ENCODE peak calls at places on chromosomes 6 and 20, in four cellular contexts. B, Q, A and O are unnamed samples.

GRCh38 chr6:53982361-53983050 is 128.7 kb upstream of the MLIP start:
- DNase-seq in B (no peak), Q (no peak), A (no peak), O (no peak)

GRCh38 chr6:89475634-89476033 is 42.7 kb downstream of the ANKRD6 start:
- DNase-seq in B (no peak), Q (no peak), A (no peak), O (no peak)

GRCh38 chr20:57030611-57031600 is 235.5 kb downstream of the BMP7 start:
- DNase-seq in B (no peak), Q (no peak), A (no peak), O (no peak)

GRCh38 chr6:168134399-168135201 is 55.6 kb upstream of the FRMD1 start:
- DNase-seq in B (peak; percentile 60), Q (no peak), A (no peak), O (peak; percentile 49)

GRCh38 chr20:23151885-23152284 is 65.8 kb upstream of the CD93 start:
- DNase-seq in B (no peak), Q (no peak), A (peak; percentile 24), O (peak; percentile 20)

GRCh38 chr6:106444777-106445507 is 84.4 kb downstream of the CRYBG1 start:
- DNase-seq in B (no peak), Q (no peak), A (no peak), O (no peak)

GRCh38 chr20:57445298-57445697 is 54.1 kb downstream of the RBM38 start:
- DNase-seq in B (no peak), Q (no peak), A (no peak), O (no peak)

GRCh38 chr6:97524846-97525245 is 241.8 kb upstream of the MMS22L start:
- DNase-seq in B (peak; percentile 27), Q (no peak), A (no peak), O (no peak)

GRCh38 chr20:25274891-25275812 is 27.3 kb downstream of the PYGB start:
- DNase-seq in B (peak; percentile 74), Q (peak; percentile 38), A (peak; percentile 24), O (peak; percentile 67)

DNA sequence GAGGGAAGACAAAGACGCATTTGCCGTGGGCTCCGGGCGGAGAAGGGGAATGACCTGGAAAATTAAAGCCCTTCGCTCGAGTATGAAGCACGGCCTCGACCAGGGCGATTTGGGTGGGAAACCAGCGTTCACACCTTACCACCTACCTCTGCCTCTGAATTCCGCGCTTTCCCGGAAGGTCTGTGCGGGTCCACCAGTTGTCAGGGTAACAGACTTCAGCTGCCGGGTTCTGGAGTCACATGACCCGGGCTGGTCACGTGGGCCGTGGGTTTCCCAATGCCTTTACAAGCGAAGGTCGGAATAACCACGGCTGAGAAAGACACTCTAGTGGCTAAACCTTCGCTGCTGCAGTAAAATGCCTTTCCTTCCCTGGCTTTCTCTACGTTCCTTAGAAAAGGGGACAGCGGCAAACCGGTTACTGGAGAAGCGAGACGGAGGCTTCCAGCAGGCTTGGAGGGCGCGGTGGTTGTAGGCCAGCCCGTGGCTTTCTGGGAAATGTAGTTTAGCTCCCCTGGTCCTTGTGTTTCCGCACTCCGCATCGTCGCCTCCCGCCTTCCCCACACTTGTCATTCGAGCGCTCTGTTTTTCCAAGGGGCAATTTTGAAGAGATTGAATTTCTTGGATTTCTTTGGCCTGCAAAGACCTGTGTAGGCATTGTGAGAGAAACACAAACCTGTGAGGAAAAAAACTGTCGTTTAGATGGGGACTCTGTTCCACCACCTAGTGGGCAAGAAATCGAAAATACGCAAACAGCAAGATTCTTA is at the start of gene CEP162:
- DNase-seq in B (peak; percentile 98), Q (peak; percentile 86), A (peak; percentile 92), O (peak; percentile 91)
- TF ChIP-seq POLR2AphosphoS5 in B (peak; percentile 48), Q (peak; percentile 68), A (no peak), O (peak; percentile 34)

DNA sequence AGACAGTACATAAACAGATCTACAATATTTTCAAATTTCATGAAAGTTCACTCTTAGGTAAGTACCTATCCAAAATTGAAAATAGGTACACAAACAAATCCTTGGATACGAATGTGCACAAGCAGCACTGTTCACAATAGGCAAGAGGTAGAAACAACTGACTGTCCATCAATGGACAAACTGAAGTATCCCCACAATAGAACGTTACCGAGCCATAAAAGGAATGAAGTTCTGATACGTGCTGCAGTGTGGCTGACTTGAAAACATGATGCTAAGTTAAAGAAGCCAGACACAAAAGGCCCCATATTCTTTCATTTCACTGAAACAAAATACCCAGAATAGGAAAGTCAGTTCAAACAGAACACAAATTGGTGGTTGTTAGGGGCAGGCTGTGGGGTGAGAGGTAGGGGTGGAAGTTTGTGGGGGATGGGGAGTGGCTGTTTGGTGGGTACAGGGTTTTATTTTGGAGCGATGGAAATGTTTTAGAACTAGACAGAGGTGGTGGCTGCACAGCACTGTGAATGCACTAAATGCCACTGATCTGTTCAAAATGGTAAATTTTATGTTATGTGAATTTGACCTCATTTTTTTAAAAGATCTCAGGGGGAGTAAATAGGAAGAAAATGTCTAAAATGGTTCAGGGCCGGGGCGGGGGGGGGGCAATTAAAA is 89.5 kb downstream of the ZMYND8 start:
- DNase-seq in B (no peak), Q (no peak), A (no peak), O (no peak)
- H3K4me1 ChIP-seq in B (peaks cover 18% of the 10 kb centered on the region), Q (no peaks in the 10 kb centered on the region), A (peaks cover 17% of the 10 kb centered on the region), O (no peaks in the 10 kb centered on the region)

GRCh38 chr6:72677740-72678139 is 55.9 kb downstream of the KCNQ5 start:
- DNase-seq in B (no peak), Q (no peak), A (no peak), O (no peak)
- TF ChIP-seq POLR2AphosphoS5 in B (no peak), Q (no peak), A (no peak), O (no peak)

GRCh38 chr6:5751525-5752252 is 255.0 kb downstream of the NRN1 start:
- DNase-seq in B (no peak), Q (no peak), A (no peak), O (no peak)
- H3K4me1 ChIP-seq in B (no peaks in the 10 kb centered on the region), Q (no peaks in the 10 kb centered on the region), A (no peaks in the 10 kb centered on the region), O (no peaks in the 10 kb centered on the region)

GRCh38 chr6:11552390-11552789 is 14.8 kb downstream of the TMEM170B start:
- DNase-seq in B (no peak), Q (no peak), A (no peak), O (no peak)
- TF ChIP-seq POLR2AphosphoS5 in B (no peak), Q (no peak), A (no peak), O (no peak)

GRCh38 chr20:36477475-36477874 is 63.8 kb upstream of the MYL9 start:
- DNase-seq in B (no peak), Q (no peak), A (no peak), O (no peak)
- H3K4me1 ChIP-seq in B (peaks cover 15% of the 10 kb centered on the region), Q (peaks cover 6% of the 10 kb centered on the region), A (peaks cover 75% of the 10 kb centered on the region), O (peaks cover 57% of the 10 kb centered on the region)

DNA sequence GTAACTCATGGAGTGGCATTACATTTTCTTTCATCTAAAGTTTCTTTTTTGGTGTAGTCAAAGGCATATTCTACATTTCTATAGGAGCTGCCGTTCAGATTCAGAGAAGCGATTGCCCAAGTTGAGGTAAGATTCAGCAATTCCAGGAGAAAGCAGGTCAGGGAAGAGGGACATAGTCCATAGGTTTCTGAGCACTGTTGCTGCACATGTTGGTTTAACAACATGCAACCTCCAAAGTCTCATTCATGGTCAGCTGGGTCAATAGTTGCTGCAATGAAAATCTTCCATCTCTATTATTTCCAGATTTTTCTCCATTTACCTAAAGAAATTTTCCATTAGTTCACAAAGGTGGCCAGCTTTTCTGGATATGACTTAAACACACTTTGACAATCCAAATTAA is 682.3 kb upstream of the MAN1A1 start:
- DNase-seq in B (no peak), Q (no peak), A (no peak), O (no peak)
- TF ChIP-seq POLR2AphosphoS5 in B (no peak), Q (no peak), A (no peak), O (no peak)